ENCODE peak calls at places on chromosome 18, in nine cellular contexts. K, E, L, B, H, O, R, N and C are unnamed samples.

GRCh38 chr18:396251-396555 is 104.3 kb downstream of the COLEC12 start:
- DNase-seq in N (no peak), E (no peak), H (no peak), K (no peak), B (no peak), O (no peak), L (no peak), R (no peak), C (no peak)

GRCh38 chr18:4352746-4353522 is 102.2 kb downstream of the DLGAP1 start:
- DNase-seq in R (no peak), B (no peak), K (no peak), O (no peak), E (no peak), H (no peak), N (no peak), L (no peak), C (no peak)

GRCh38 chr18:22434973-22435608 is 17.4 kb upstream of the CTAGE1 start:
- DNase-seq in B (no peak), H (no peak), L (no peak), K (no peak), R (peak; percentile 33), O (peak; percentile 65), E (peak; percentile 55), N (no peak), C (no peak)

GRCh38 chr18:28177828-28178635 is 1.1 kb upstream of the CDH2 start:
- DNase-seq in B (peak; percentile 87), E (peak; percentile 74), H (peak; percentile 77), N (no peak), K (no peak), L (peak; percentile 46), R (peak; percentile 90), O (no peak), C (peak; percentile 52)

GRCh38 chr18:78984941-78985784 is 5.5 kb downstream of the SALL3 start:
- DNase-seq in K (no peak), L (no peak), H (no peak), O (no peak), B (no peak), E (no peak), N (no peak), R (no peak), C (no peak)

GRCh38 chr18:33660696-33661310 is 82.8 kb downstream of the ASXL3 start:
- DNase-seq in H (no peak), L (no peak), B (no peak), O (peak; percentile 40), N (no peak), K (no peak), R (no peak), E (no peak), C (no peak)

GRCh38 chr18:26225022-26225693 is 1.1 kb upstream of the TAF4B start:
- DNase-seq in H (no peak), N (no peak), R (no peak), O (no peak), B (no peak), L (no peak), E (no peak), K (no peak), C (no peak)

GRCh38 chr18:32478818-32479217 is 8.1 kb upstream of the GAREM1 start:
- DNase-seq in R (no peak), L (no peak), H (no peak), K (no peak), B (no peak), N (no peak), E (no peak), O (no peak), C (no peak)

GRCh38 chr18:11488175-11488574 is 121.2 kb upstream of the SLC35G4 start:
- DNase-seq in B (no peak), O (peak; percentile 19), R (peak; percentile 22), H (no peak), E (no peak), L (no peak), N (no peak), K (no peak), C (no peak)

GRCh38 chr18:56869189-56869777 is 218.1 kb downstream of the WDR7 start:
- DNase-seq in R (peak; percentile 82), B (no peak), K (no peak), H (no peak), L (no peak), N (no peak), E (peak; percentile 23), O (peak; percentile 79), C (no peak)

GRCh38 chr18:25646971-25647370 is 295.0 kb upstream of the ZNF521 start:
- DNase-seq in E (no peak), R (peak; percentile 16), N (no peak), L (no peak), H (no peak), O (peak; percentile 82), K (no peak), B (no peak), C (no peak)

GRCh38 chr18:41436772-41437171 is 518.3 kb upstream of the PIK3C3 start:
- DNase-seq in K (no peak), E (no peak), L (no peak), H (no peak), N (no peak), R (no peak), O (no peak), B (no peak), C (no peak)

GRCh38 chr18:43314931-43315330 is 37.6 kb upstream of the SYT4 start:
- DNase-seq in E (no peak), L (no peak), N (no peak), K (no peak), B (no peak), H (no peak), O (no peak), R (no peak), C (no peak)

GRCh38 chr18:55763805-55764204 is 175.8 kb upstream of the TCF4 start:
- DNase-seq in B (no peak), R (no peak), L (no peak), K (no peak), N (no peak), E (no peak), O (no peak), H (no peak), C (no peak)

GRCh38 chr18:46386788-46387187 is 270.2 kb downstream of the LOXHD1 start:
- DNase-seq in L (no peak), O (no peak), K (no peak), H (peak; percentile 23), N (no peak), R (peak; percentile 76), E (no peak), B (peak; percentile 76), C (peak; percentile 57)

GRCh38 chr18:59921384-59921891 is 21.6 kb downstream of the PMAIP1 start:
- DNase-seq in H (no peak), B (no peak), K (peak; percentile 13), N (no peak), L (no peak), E (no peak), O (no peak), R (peak; percentile 33), C (no peak)

GRCh38 chr18:21242141-21243040 is at the start of gene GREB1L:
- DNase-seq in R (peak; percentile 89), B (peak; percentile 81), N (no peak), E (peak; percentile 48), H (peak; percentile 75), L (peak; percentile 61), O (peak; percentile 21), K (no peak), C (peak; percentile 89)

GRCh38 chr18:21241224-21242131 is 554 bp upstream of the GREB1L start:
- DNase-seq in K (no peak), B (peak; percentile 56), H (peak; percentile 70), O (no peak), N (no peak), E (no peak), R (peak; percentile 11), L (peak; percentile 21), C (peak; percentile 76)

GRCh38 chr18:21243041-21243431 is 1.0 kb downstream of the GREB1L start:
- DNase-seq in R (no peak), K (no peak), L (no peak), B (peak; percentile 40), N (no peak), H (peak; percentile 55), E (no peak), O (peak; percentile 3), C (no peak)
- H3K4me3 ChIP-seq in R (peak overlapping the region; percentile 91), K (no peak overlapping the region), L (peak overlapping the region; percentile 87), B (peak overlapping the region; percentile 62), N (peak overlapping the region; percentile 85), H (peak overlapping the region; percentile 76), E (peak overlapping the region; percentile 50), O (peak overlapping the region; percentile 12), C (peak overlapping the region; percentile 82)

GRCh38 chr18:58224425-58224750 is 180.4 kb downstream of the NEDD4L start:
- DNase-seq in R (peak; percentile 47), K (no peak), E (no peak), H (no peak), O (no peak), B (no peak), L (no peak), N (no peak), C (no peak)
- H3K4me1 ChIP-seq in R (peaks cover 22% of the 10 kb centered on the region), K (no peaks in the 10 kb centered on the region), E (peaks cover 47% of the 10 kb centered on the region), H (no peaks in the 10 kb centered on the region), O (peaks cover 17% of the 10 kb centered on the region), B (peaks cover 10% of the 10 kb centered on the region), L (peaks cover 16% of the 10 kb centered on the region), N (no peaks in the 10 kb centered on the region), C (no peaks in the 10 kb centered on the region)

DNA sequence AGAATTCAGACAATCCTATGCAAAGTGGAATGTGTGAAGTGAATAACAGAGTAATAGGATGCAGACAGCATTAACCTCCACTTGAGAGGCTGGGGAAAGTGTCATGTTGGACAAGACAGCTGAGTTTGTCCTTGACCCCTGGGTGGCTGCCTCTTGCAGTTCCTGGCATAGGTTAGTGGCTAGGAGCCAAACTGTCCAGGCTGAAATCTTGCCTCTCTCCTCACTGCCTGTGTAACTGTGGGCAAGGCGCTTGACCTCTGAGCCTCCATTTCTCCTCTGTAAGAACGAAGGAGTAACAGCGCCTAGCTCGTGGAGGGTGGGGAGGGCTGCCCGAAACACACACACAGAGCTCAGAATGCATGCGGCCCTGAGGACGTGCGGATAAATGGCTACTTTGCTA is 34.8 kb upstream of the LDLRAD4 start:
- DNase-seq in K (no peak), L (no peak), O (no peak), H (peak; percentile 67), R (no peak), E (no peak), B (no peak), N (no peak), C (no peak)
- H3K27me3 ChIP-seq in K (no peaks in the 10 kb centered on the region), L (no peaks in the 10 kb centered on the region), O (no peaks in the 10 kb centered on the region), H (no peaks in the 10 kb centered on the region), R (peaks cover 44% of the 10 kb centered on the region), E (peaks cover 5% of the 10 kb centered on the region), B (no peaks in the 10 kb centered on the region), N (no peaks in the 10 kb centered on the region), C (no peaks in the 10 kb centered on the region)

GRCh38 chr18:10453885-10454772 is at the start of gene APCDD1:
- DNase-seq in B (peak; percentile 93), R (peak; percentile 80), H (peak; percentile 52), O (peak; percentile 40), N (peak; percentile 63), E (no peak), L (peak; percentile 77), K (no peak), C (peak; percentile 76)

GRCh38 chr18:10454800-10455550 is 540 bp downstream of the APCDD1 start:
- DNase-seq in O (peak; percentile 30), H (peak; percentile 20), N (no peak), R (peak; percentile 47), K (no peak), L (peak; percentile 28), B (peak; percentile 74), E (no peak), C (no peak)

GRCh38 chr18:10450986-10451385 is 3.4 kb upstream of the APCDD1 start:
- DNase-seq in H (no peak), N (no peak), B (no peak), K (no peak), E (no peak), R (no peak), L (no peak), O (no peak), C (no peak)

GRCh38 chr18:10455726-10456453 is 1.5 kb downstream of the APCDD1 start:
- DNase-seq in L (no peak), K (no peak), R (no peak), B (no peak), O (no peak), E (no peak), H (no peak), N (no peak), C (no peak)

GRCh38 chr18:10453261-10453884 is 1.1 kb upstream of the APCDD1 start:
- DNase-seq in E (no peak), H (no peak), L (no peak), R (peak; percentile 25), N (no peak), O (no peak), B (peak; percentile 67), K (no peak), C (no peak)
- H3K4me3 ChIP-seq in E (no peak overlapping the region), H (peak overlapping the region; percentile 59), L (peak overlapping the region; percentile 68), R (peak overlapping the region; percentile 55), N (peak overlapping the region; percentile 91), O (no peak overlapping the region), B (no peak overlapping the region), K (no peak overlapping the region), C (no peak overlapping the region)